ENCODE peak calls at places on chromosomes 1 and 21, in five cellular contexts. X is IMR-90, H is H54, M is NCI-H1436 treated with DMSO at 0.1 percent for 48 hours, Q is kidney. W is an unnamed sample.

GRCh38 chr21:43879348-43880110 is 14.5 kb downstream of the AGPAT3 start:
- DNase-seq in Q (no peak), M (no peak), H (no peak), X (no peak), W (no peak)

GRCh38 chr21:39444406-39445145 is 1.0 kb downstream of the LCA5L start:
- DNase-seq in H (peak; percentile 35), Q (no peak), M (no peak), X (peak; percentile 58), W (no peak)

GRCh38 chr1:113320272-113320671 is 70.0 kb upstream of the MAGI3 start:
- DNase-seq in H (no peak), M (peak; percentile 38), X (no peak), Q (no peak), W (no peak)

GRCh38 chr1:31785020-31785946 is 21.1 kb upstream of the ADGRB2 start:
- DNase-seq in X (no peak), H (no peak), Q (peak; percentile 73), M (no peak), W (no peak)

GRCh38 chr21:38267136-38267535 is 10.3 kb downstream of the KCNJ15 start:
- DNase-seq in X (no peak), Q (no peak), H (no peak), M (no peak), W (no peak)

GRCh38 chr21:42409366-42409765 is 5.7 kb downstream of the UBASH3A start:
- DNase-seq in Q (no peak), X (no peak), H (no peak), M (no peak), W (no peak)

GRCh38 chr1:86866665-86867064 is 47.3 kb downstream of the SELENOF start:
- DNase-seq in Q (no peak), M (no peak), H (no peak), X (peak; percentile 87), W (no peak)

GRCh38 chr1:63946866-63947491 is 173.2 kb downstream of the ROR1 start:
- DNase-seq in Q (no peak), X (no peak), H (no peak), M (no peak), W (no peak)

GRCh38 chr1:23496490-23497181 is 12.7 kb upstream of the ASAP3 start:
- DNase-seq in X (no peak), M (no peak), H (no peak), Q (no peak), W (no peak)

GRCh38 chr1:28971980-28972771 is 57.8 kb downstream of the EPB41 start:
- DNase-seq in H (peak; percentile 9), M (no peak), X (peak; percentile 96), Q (no peak), W (peak; percentile 15)

GRCh38 chr1:8023995-8024313 is 2.2 kb downstream of the ERRFI1 start:
- DNase-seq in H (no peak), Q (no peak), M (no peak), X (no peak), W (no peak)

GRCh38 chr21:44441581-44442265 is 13.6 kb upstream of the LRRC3 start:
- DNase-seq in M (no peak), H (no peak), Q (peak; percentile 68), X (no peak), W (no peak)

GRCh38 chr1:93348104-93348780 is 2.5 kb downstream of the DR1 start:
- DNase-seq in H (no peak), M (no peak), Q (no peak), X (no peak), W (no peak)

GRCh38 chr1:78633209-78633608 is 13.0 kb downstream of the IFI44L start:
- DNase-seq in M (no peak), X (no peak), H (no peak), Q (no peak), W (no peak)

GRCh38 chr1:58717979-58718378 is 18.1 kb upstream of the MYSM1 start:
- DNase-seq in X (peak; percentile 17), H (no peak), M (no peak), Q (no peak), W (no peak)

GRCh38 chr1:118335372-118335771 is 150.3 kb upstream of the SPAG17 start:
- DNase-seq in Q (no peak), M (no peak), H (no peak), X (peak; percentile 27), W (no peak)

GRCh38 chr1:30120268-30121000 is 603.0 kb downstream of the MATN1 start:
- DNase-seq in X (no peak), M (no peak), Q (no peak), H (no peak), W (no peak)

GRCh38 chr1:53737648-53738204 is 1.2 kb downstream of the GLIS1 start:
- DNase-seq in H (no peak), X (no peak), M (no peak), Q (peak; percentile 78), W (no peak)

GRCh38 chr1:156796340-156797097 is 20.1 kb downstream of the SH2D2A start:
- DNase-seq in M (no peak), X (no peak), H (no peak), Q (no peak), W (no peak)

GRCh38 chr1:223712856-223713494 is 636 bp downstream of the CAPN2 start:
- DNase-seq in H (no peak), X (no peak), Q (peak; percentile 87), M (no peak), W (no peak)

GRCh38 chr1:180231506-180232420 is 1.7 kb downstream of the LHX4 start:
- DNase-seq in X (peak; percentile 45), Q (no peak), H (peak; percentile 90), M (no peak), W (peak; percentile 64)

GRCh38 chr1:85417017-85417416 is 47.9 kb downstream of the DDAH1 start:
- DNase-seq in X (no peak), H (no peak), M (no peak), Q (no peak), W (no peak)

GRCh38 chr1:25617626-25618432 is 1.2 kb downstream of the MAN1C1 start:
- DNase-seq in X (no peak), H (no peak), M (no peak), Q (peak; percentile 81), W (no peak)

GRCh38 chr1:32393832-32394140 is 455 bp downstream of the BSDC1 start:
- DNase-seq in H (no peak), Q (no peak), M (no peak), X (no peak), W (no peak)

GRCh38 chr1:194055545-194055944 is 869.1 kb upstream of the B3GALT2 start:
- DNase-seq in Q (no peak), X (no peak), M (no peak), H (no peak), W (no peak)

GRCh38 chr1:15885701-15886612 is 38.5 kb downstream of the SPEN start:
- DNase-seq in M (peak; percentile 21), Q (peak; percentile 99), X (peak; percentile 86), H (peak; percentile 63), W (peak; percentile 60)

GRCh38 chr1:58971629-58972140 is 187.8 kb upstream of the JUN start:
- DNase-seq in M (no peak), X (peak; percentile 37), H (no peak), Q (no peak), W (no peak)

GRCh38 chr1:226656601-226657277 is 82.3 kb downstream of the ITPKB start:
- DNase-seq in X (peak; percentile 92), Q (peak; percentile 49), H (peak; percentile 50), M (peak; percentile 40), W (no peak)

GRCh38 chr1:173870252-173871075 is 2.3 kb downstream of the ZBTB37 start:
- DNase-seq in H (no peak), X (no peak), M (no peak), Q (no peak), W (no peak)

GRCh38 chr1:6185635-6186382 is 5.7 kb upstream of the CHD5 start:
- DNase-seq in Q (peak; percentile 45), M (no peak), X (peak; percentile 41), H (no peak), W (peak; percentile 33)

GRCh38 chr1:161921990-161922389 is 101.7 kb downstream of the OLFML2B start:
- DNase-seq in H (no peak), Q (no peak), M (no peak), X (peak; percentile 68), W (no peak)

GRCh38 chr21:41024341-41025056 is 143.5 kb upstream of the BACE2 start:
- DNase-seq in M (peak; percentile 86), X (no peak), H (no peak), Q (no peak), W (no peak)

GRCh38 chr1:41474490-41475271 is 9.8 kb downstream of the EDN2 start:
- DNase-seq in H (no peak), Q (peak; percentile 86), M (no peak), X (no peak), W (no peak)

GRCh38 chr1:10128081-10128765 is 82.1 kb upstream of the KIF1B start:
- DNase-seq in H (no peak), M (no peak), X (no peak), Q (no peak), W (no peak)

GRCh38 chr1:78005755-78006154 is 1.0 kb downstream of the DNAJB4 start:
- DNase-seq in M (no peak), H (no peak), Q (no peak), X (peak; percentile 94), W (peak; percentile 74)

GRCh38 chr1:3522564-3523270 is 68.3 kb downstream of the ARHGEF16 start:
- DNase-seq in H (no peak), X (no peak), Q (no peak), M (no peak), W (no peak)

W was measured in NCI-H460.